ENCODE peak calls at places on chromosomes 12 and 14, in nine cellular contexts. X is glutamatergic neuron; O is T-helper 9 cell; F is activated CD4-positive, alpha-beta T cell treated with anti-CD3 and anti-CD28 coated beads, Interleukin-2, amount 50 U/mL, for 48 hours; I is endodermal cell; P is transverse colon; V is head of caudate nucleus; N is AML-193; C is lower lobe of right lung. Z is an unnamed sample.

GRCh38 chr14:79375336-79375735 is 836.0 kb downstream of the DIO2 start:
- DNase-seq in X (no peak), O (no peak), F (no peak), I (no peak), P (no peak), V (no peak), N (no peak), C (no peak), Z (no peak)

GRCh38 chr12:52059582-52060497 is 8.6 kb downstream of the NR4A1 start:
- DNase-seq in X (no peak), O (no peak), F (no peak), I (no peak), P (peak; percentile 35), V (no peak), N (no peak), C (no peak), Z (no peak)

GRCh38 chr14:68306934-68307758 is 485.7 kb downstream of the ZFP36L1 start:
- DNase-seq in X (no peak), O (no peak), F (no peak), I (no peak), P (peak; percentile 64), V (no peak), N (no peak), C (no peak), Z (no peak)

GRCh38 chr12:91109148-91109564 is 2.1 kb downstream of the LUM start:
- DNase-seq in X (peak; percentile 83), O (no peak), F (peak; percentile 71), I (peak; percentile 98), P (peak; percentile 70), V (peak; percentile 38), N (peak; percentile 37), C (peak; percentile 71), Z (no peak)

GRCh38 chr14:32940066-32940651 is 1.5 kb downstream of the NPAS3 start:
- DNase-seq in X (no peak), O (no peak), F (no peak), I (no peak), P (no peak), V (peak; percentile 11), N (no peak), C (no peak), Z (no peak)

GRCh38 chr14:62117010-62117717 is 354.9 kb downstream of the SNAPC1 start:
- DNase-seq in X (peak; percentile 90), O (peak; percentile 17), F (peak; percentile 72), I (peak; percentile 98), P (peak; percentile 48), V (peak; percentile 92), N (no peak), C (peak; percentile 66), Z (peak; percentile 76)

GRCh38 chr12:104166465-104166864 is 28.5 kb upstream of the NFYB start:
- DNase-seq in X (no peak), O (no peak), F (no peak), I (no peak), P (no peak), V (no peak), N (no peak), C (no peak), Z (no peak)

GRCh38 chr12:110913119-110914056 is 7.0 kb downstream of the MYL2 start:
- DNase-seq in X (no peak), O (no peak), F (no peak), I (no peak), P (no peak), V (no peak), N (no peak), C (no peak), Z (no peak)

GRCh38 chr12:117125275-117125613 is 26.0 kb upstream of the TESC start:
- DNase-seq in X (no peak), O (no peak), F (no peak), I (no peak), P (no peak), V (peak; percentile 40), N (no peak), C (no peak), Z (no peak)

Z was measured in RWPE2.